ENCODE peak calls at places on chromosomes 7 and 10, in ten cellular contexts. E, Z, H, Y, R, F, J, X, G and M are unnamed samples. For H3K36me3, the result is how much of the 10 kb centered on the place peaks cover.

GRCh38 chr7:711967-712600 is 14.4 kb upstream of the DNAAF5 start:
- DNase-seq in E (no peak), Z (no peak), H (no peak), Y (no peak), R (peak), F (no peak), J (no peak), X (no peak), G (peak), M (no peak)

GRCh38 chr10:3563298-3563697 is 221.7 kb downstream of the KLF6 start:
- DNase-seq in E (no peak), Z (no peak), H (no peak), Y (no peak), R (no peak), F (no peak), J (no peak), X (no peak), G (no peak), M (no peak)

GRCh38 chr7:147937428-147937827 is 653.1 kb upstream of the C7orf33 start:
- DNase-seq in E (peak), Z (no peak), H (no peak), Y (no peak), R (no peak), F (no peak), J (no peak), X (no peak), G (no peak), M (no peak)

GRCh38 chr7:96219382-96220130 is 102.3 kb downstream of the SLC25A13 start:
- DNase-seq in E (peak), Z (peak), H (no peak), Y (no peak), R (no peak), F (no peak), J (no peak), X (no peak), G (no peak), M (no peak)

GRCh38 chr10:101817542-101818118 is 614 bp downstream of the OGA start:
- DNase-seq in E (peak), Z (peak), H (peak), Y (peak), R (peak), F (peak), J (peak), X (peak), G (peak), M (peak)

GRCh38 chr7:36037121-36037662 is 115.9 kb upstream of the EEPD1 start:
- DNase-seq in E (peak), Z (peak), H (peak), Y (peak), R (peak), F (peak), J (no peak), X (no peak), G (no peak), M (peak)

GRCh38 chr10:42242135-42242805 is 396.1 kb downstream of the ZNF33B start:
- DNase-seq in E (no peak), Z (no peak), H (no peak), Y (no peak), R (no peak), F (no peak), J (no peak), X (no peak), G (no peak), M (no peak)

GRCh38 chr7:97307521-97308108 is 190.1 kb downstream of the SDHAF3 start:
- DNase-seq in E (peak), Z (peak), H (no peak), Y (no peak), R (no peak), F (no peak), J (no peak), X (no peak), G (no peak), M (no peak)

GRCh38 chr7:72709909-72710308 is 118.1 kb downstream of the TYW1B start:
- DNase-seq in E (no peak), Z (peak), H (no peak), Y (no peak), R (no peak), F (no peak), J (no peak), X (no peak), G (no peak), M (no peak)

GRCh38 chr10:121608669-121609190 is 10.5 kb upstream of the FGFR2 start:
- DNase-seq in E (peak), Z (no peak), H (peak), Y (peak), R (peak), F (peak), J (peak), X (peak), G (peak), M (peak)

GRCh38 chr7:17371656-17372524 is 73.4 kb downstream of the AHR start:
- DNase-seq in E (peak), Z (peak), H (no peak), Y (peak), R (no peak), F (no peak), J (no peak), X (no peak), G (no peak), M (no peak)

GRCh38 chr7:82172017-82172416 is 271.6 kb downstream of the CACNA2D1 start:
- DNase-seq in E (peak), Z (no peak), H (no peak), Y (no peak), R (no peak), F (no peak), J (no peak), X (no peak), G (no peak), M (no peak)

GRCh38 chr10:74903491-74903890 is 77.1 kb downstream of the KAT6B start:
- DNase-seq in E (no peak), Z (no peak), H (no peak), Y (no peak), R (no peak), F (no peak), J (no peak), X (no peak), G (no peak), M (no peak)

GRCh38 chr10:118940386-118940785 is 89.1 kb upstream of the NANOS1 start:
- DNase-seq in E (no peak), Z (no peak), H (no peak), Y (no peak), R (no peak), F (no peak), J (no peak), X (no peak), G (no peak), M (no peak)

GRCh38 chr10:52568309-52568708 is 204.3 kb downstream of the MBL2 start:
- DNase-seq in E (peak), Z (peak), H (no peak), Y (no peak), R (no peak), F (no peak), J (no peak), X (no peak), G (no peak), M (no peak)

GRCh38 chr7:83749495-83749894 is 100.6 kb upstream of the SEMA3E start:
- DNase-seq in E (no peak), Z (no peak), H (no peak), Y (no peak), R (no peak), F (no peak), J (no peak), X (no peak), G (no peak), M (no peak)
- H3K4me3 ChIP-seq in E (no peak), Z (no peak), H (no peak), Y (no peak), R (no peak), F (no peak), J (no peak), X (no peak), G (no peak), M (no peak)

GRCh38 chr10:70942125-70942524 is 53.8 kb upstream of the PCBD1 start:
- DNase-seq in E (no peak), Z (no peak), H (no peak), Y (no peak), R (no peak), F (no peak), J (no peak), X (no peak), G (no peak), M (peak)

GRCh38 chr10:70940834-70941568 is 52.6 kb upstream of the PCBD1 start:
- DNase-seq in E (peak), Z (no peak), H (no peak), Y (no peak), R (no peak), F (peak), J (no peak), X (no peak), G (no peak), M (no peak)

GRCh38 chr10:70942725-70943124 is 54.4 kb upstream of the PCBD1 start:
- DNase-seq in E (peak), Z (no peak), H (no peak), Y (no peak), R (no peak), F (no peak), J (no peak), X (no peak), G (no peak), M (no peak)

GRCh38 chr10:70943249-70943648 is 54.9 kb upstream of the PCBD1 start:
- DNase-seq in E (no peak), Z (no peak), H (no peak), Y (no peak), R (no peak), F (no peak), J (no peak), X (no peak), G (no peak), M (no peak)

DNA sequence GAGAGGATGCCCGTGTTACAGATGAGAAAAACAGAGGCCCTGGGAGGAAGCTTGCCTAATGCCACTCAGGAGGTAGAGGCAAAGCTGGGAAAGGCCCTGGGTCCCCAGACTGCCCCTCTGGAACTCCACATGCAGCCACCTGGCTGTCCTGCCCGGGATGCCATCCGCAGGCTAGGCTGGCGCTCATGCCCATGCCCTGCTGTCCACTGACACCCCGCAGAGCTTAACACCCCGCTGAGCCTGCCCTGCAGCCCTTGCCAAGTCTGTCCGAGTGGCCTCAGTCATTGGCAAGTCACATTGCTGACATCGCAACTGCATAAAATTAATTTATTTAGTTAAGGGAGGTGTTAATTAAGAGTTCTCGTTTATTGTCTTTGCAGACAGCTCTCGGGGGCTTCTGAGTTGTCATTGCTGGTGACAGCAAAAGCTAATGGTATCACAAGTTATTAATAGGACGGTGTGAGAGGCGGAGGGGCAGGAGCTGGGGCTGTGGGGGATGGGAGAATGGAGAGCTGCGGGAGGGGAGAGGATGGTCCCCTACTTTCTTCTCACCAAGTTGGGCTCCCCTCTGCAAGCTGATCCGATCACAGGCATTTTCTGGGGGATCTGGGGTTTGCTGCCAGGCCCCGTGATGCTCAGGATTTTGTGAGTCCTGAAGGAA is 55.6 kb upstream of the PCBD1 start:
- DNase-seq in E (no peak), Z (no peak), H (no peak), Y (no peak), R (no peak), F (no peak), J (no peak), X (no peak), G (no peak), M (peak)
- H3K36me3 ChIP-seq in E (under half), Z (under half), H (under half), Y (under half), R (under half), F (under half), J (under half), X (under half), G (under half), M (under half)

DNA sequence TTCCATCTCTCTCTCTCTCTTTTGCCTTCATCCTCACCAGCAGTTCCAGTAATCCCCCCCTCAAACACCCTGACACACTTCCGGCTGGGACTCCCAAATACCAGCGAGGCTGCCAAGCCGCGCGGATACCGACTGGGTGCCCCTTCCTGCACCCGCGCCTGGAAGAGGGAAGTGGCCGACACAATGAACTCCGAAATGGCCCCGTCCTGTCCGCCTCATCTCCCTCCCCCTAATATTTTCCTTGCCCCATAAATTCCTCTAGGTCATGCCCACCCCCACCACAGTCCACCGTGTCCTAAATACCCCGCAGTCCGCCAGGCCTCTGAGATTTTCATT is 1.8 kb upstream of the HOXA9 start:
- DNase-seq in E (peak), Z (no peak), H (no peak), Y (no peak), R (peak), F (no peak), J (no peak), X (no peak), G (peak), M (peak)
- H3K4me3 ChIP-seq in E (peak), Z (no peak), H (no peak), Y (peak), R (peak), F (no peak), J (peak), X (no peak), G (no peak), M (no peak)

GRCh38 chr10:31468536-31468859 is 149.5 kb downstream of the ZEB1 start:
- DNase-seq in E (no peak), Z (no peak), H (no peak), Y (no peak), R (no peak), F (no peak), J (no peak), X (no peak), G (no peak), M (no peak)
- H3K36me3 ChIP-seq in E (under half), Z (under half), H (under half), Y (under half), R (under half), F (under half), J (under half), X (under half), G (under half), M (under half)

GRCh38 chr7:27116962-27117686 is 13.4 kb downstream of the HOXA4 start:
- DNase-seq in E (no peak), Z (peak), H (peak), Y (no peak), R (no peak), F (no peak), J (no peak), X (no peak), G (no peak), M (peak)
- H3K4me3 ChIP-seq in E (no peak), Z (peak), H (peak), Y (no peak), R (no peak), F (peak), J (no peak), X (no peak), G (peak), M (no peak)

GRCh38 chr7:2381881-2382509 is 21.4 kb upstream of the CHST12 start:
- DNase-seq in E (no peak), Z (no peak), H (no peak), Y (no peak), R (no peak), F (no peak), J (no peak), X (no peak), G (no peak), M (no peak)
- H3K36me3 ChIP-seq in E (under half), Z (half or more), H (under half), Y (under half), R (half or more), F (under half), J (under half), X (half or more), G (half or more), M (under half)

GRCh38 chr7:42234736-42235135 is 2.3 kb downstream of the GLI3 start:
- DNase-seq in E (no peak), Z (no peak), H (no peak), Y (no peak), R (no peak), F (no peak), J (no peak), X (no peak), G (no peak), M (no peak)
- H3K4me3 ChIP-seq in E (peak), Z (no peak), H (no peak), Y (no peak), R (no peak), F (no peak), J (peak), X (no peak), G (peak), M (no peak)

GRCh38 chr10:1083581-1083980 is 27.4 kb downstream of the WDR37 start:
- DNase-seq in E (no peak), Z (no peak), H (peak), Y (no peak), R (no peak), F (no peak), J (no peak), X (no peak), G (no peak), M (no peak)

GRCh38 chr10:1084011-1084950 is 28.1 kb downstream of the WDR37 start:
- DNase-seq in E (no peak), Z (no peak), H (peak), Y (no peak), R (no peak), F (no peak), J (no peak), X (no peak), G (no peak), M (no peak)

GRCh38 chr10:1074063-1074747 is 18.0 kb downstream of the WDR37 start:
- DNase-seq in E (no peak), Z (no peak), H (no peak), Y (no peak), R (no peak), F (no peak), J (no peak), X (no peak), G (no peak), M (no peak)

GRCh38 chr10:1074748-1075358 is 18.7 kb downstream of the WDR37 start:
- DNase-seq in E (no peak), Z (no peak), H (peak), Y (peak), R (no peak), F (no peak), J (no peak), X (peak), G (peak), M (no peak)

DNA sequence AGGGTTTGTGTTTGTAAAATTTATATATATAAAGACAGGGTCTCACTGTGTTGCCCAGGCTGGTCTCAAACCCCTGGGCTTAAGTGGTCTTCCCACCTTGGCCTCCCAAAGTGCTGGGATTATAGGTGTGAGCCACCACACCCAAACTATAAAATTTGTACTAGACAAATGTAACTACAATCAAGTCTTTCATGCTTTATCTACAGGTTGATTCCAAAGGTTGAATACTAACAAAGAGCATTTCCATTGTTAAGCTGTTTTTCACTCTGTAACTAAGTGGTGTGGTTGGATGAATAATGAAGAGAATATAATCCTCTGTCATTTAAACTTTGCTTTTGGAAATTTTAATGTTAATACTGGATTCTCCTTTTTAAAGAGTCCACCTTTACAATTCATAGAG is 22.5 kb downstream of the WDR37 start:
- DNase-seq in E (no peak), Z (no peak), H (no peak), Y (peak), R (no peak), F (no peak), J (no peak), X (no peak), G (no peak), M (peak)
- H3K36me3 ChIP-seq in E (under half), Z (under half), H (under half), Y (under half), R (half or more), F (under half), J (under half), X (half or more), G (half or more), M (under half)